ENCODE peak calls at places on chromosomes 4 and X, in eight cellular contexts. Z is progenitor cell of endocrine pancreas; T is right cardiac atrium; E is H4; F is neural crest cell; K is NCI-H1092 treated with DMSO at 0.1 percent for 48 hours; Y is left ventricle myocardium inferior; L is stimulated activated CD4-positive, alpha-beta T cell treated with anti-CD3 and anti-CD28 coated beads, Interleukin-15, amount 100 ng/mL, for 24 hours. O is an unnamed sample.

GRCh38 chr4:22471999-22472434 is 43.8 kb downstream of the ADGRA3 start:
- DNase-seq in Z (no peak), Y (no peak), T (no peak), K (no peak), L (no peak), F (no peak), E (no peak), O (no peak)

GRCh38 chr4:140567722-140568121 is 1.0 kb downstream of the UCP1 start:
- DNase-seq in T (no peak), E (no peak), Y (no peak), L (peak), F (peak), Z (peak), K (no peak), O (no peak)

GRCh38 chrX:134692990-134693389 is 34.7 kb upstream of the PLAC1 start:
- DNase-seq in E (no peak), Y (no peak), K (no peak), Z (no peak), F (no peak), L (no peak), T (no peak), O (peak)

GRCh38 chr4:41384992-41385391 is 128.3 kb downstream of the UCHL1 start:
- DNase-seq in L (no peak), Z (no peak), F (no peak), E (no peak), T (peak), Y (peak), K (no peak), O (no peak)

GRCh38 chr4:118289794-118290193 is 63.0 kb downstream of the PRSS12 start:
- DNase-seq in K (no peak), F (no peak), Y (no peak), Z (no peak), E (no peak), T (no peak), L (no peak), O (peak)

GRCh38 chr4:54228064-54228527 is 997 bp upstream of the PDGFRA start:
- DNase-seq in F (peak), T (peak), E (peak), K (peak), Z (peak), L (peak), Y (peak), O (no peak)

GRCh38 chr4:5891563-5892320 is 1.1 kb downstream of the CRMP1 start:
- DNase-seq in L (no peak), E (no peak), F (no peak), Y (no peak), K (peak), Z (no peak), T (no peak), O (no peak)

GRCh38 chrX:39011454-39012204 is 210.4 kb downstream of the MID1IP1 start:
- DNase-seq in E (no peak), F (no peak), Z (no peak), L (no peak), K (no peak), Y (peak), T (peak), O (no peak)

GRCh38 chrX:13131511-13132137 is 87.2 kb upstream of the FAM9C start:
- DNase-seq in F (peak), Z (no peak), Y (no peak), E (peak), L (no peak), T (no peak), K (no peak), O (no peak)

GRCh38 chr4:3192827-3193226 is 56.1 kb upstream of the MSANTD1 start:
- DNase-seq in E (no peak), L (no peak), F (no peak), K (no peak), T (no peak), Y (no peak), Z (no peak), O (no peak)

GRCh38 chr4:124948976-124949597 is 236.6 kb upstream of the ANKRD50 start:
- DNase-seq in K (no peak), E (peak), L (no peak), Y (no peak), T (no peak), F (no peak), Z (no peak), O (no peak)

GRCh38 chr4:156939151-156939550 is 32.4 kb downstream of the PDGFC start:
- DNase-seq in T (no peak), L (no peak), Z (no peak), F (no peak), K (no peak), Y (no peak), E (no peak), O (no peak)